ENCODE peak calls at places on chromosomes 6 and 20, in eight cellular contexts. H is tibial artery; U is activated naive CD4-positive, alpha-beta T cell treated with anti-CD3 and anti-CD28 coated beads, Interleukin-2, amount 10 ng/mL, durations not matched to agents 7 days and 5 days; I is NCI-H1436; D is lung; R is hypothalamus; S is uterus; E is stimulated activated effector memory CD8-positive, alpha-beta T cell treated with anti-CD3 and anti-CD28 coated beads, Interleukin-12 subunit alpha, Interleukin-12 subunit beta, amount 100 ng/mL, for 72 hours. Y is an unnamed sample.

GRCh38 chr20:11117808-11118528 is 444.2 kb upstream of the JAG1 start:
- DNase-seq in S (no peak), E (no peak), R (no peak), I (no peak), D (no peak), U (no peak), H (no peak), Y (no peak)

GRCh38 chr6:46254331-46254730 is 83.6 kb upstream of the ENPP5 start:
- DNase-seq in R (no peak), E (no peak), D (no peak), S (no peak), I (no peak), U (no peak), H (no peak), Y (no peak)

GRCh38 chr6:141402489-141402888 is 730.2 kb upstream of the GJE1 start:
- DNase-seq in I (no peak), H (no peak), S (no peak), D (no peak), R (no peak), U (no peak), E (no peak), Y (no peak)

GRCh38 chr6:3835055-3835731 is 14.0 kb upstream of the FAM50B start:
- DNase-seq in I (no peak), S (peak; percentile 46), U (no peak), H (peak; percentile 86), R (no peak), E (no peak), D (peak; percentile 45), Y (no peak)

GRCh38 chr20:62688855-62689460 is 19.7 kb upstream of the NTSR1 start:
- DNase-seq in D (no peak), R (no peak), U (no peak), H (no peak), S (no peak), E (no peak), I (no peak), Y (no peak)

GRCh38 chr20:58310291-58310782 is 822 bp downstream of the RAB22A start:
- DNase-seq in R (no peak), H (no peak), I (no peak), S (no peak), U (no peak), D (no peak), E (no peak), Y (no peak)

GRCh38 chr6:1240766-1241165 is 71.1 kb upstream of the FOXQ1 start:
- DNase-seq in I (no peak), H (no peak), D (no peak), U (no peak), R (no peak), S (no peak), E (no peak), Y (no peak)

GRCh38 chr20:16066571-16066970 is 506.7 kb downstream of the KIF16B start:
- DNase-seq in R (no peak), E (no peak), I (no peak), S (no peak), U (no peak), H (no peak), D (no peak), Y (no peak)

GRCh38 chr20:40563296-40563950 is 125.6 kb downstream of the MAFB start:
- DNase-seq in U (no peak), S (no peak), R (no peak), I (no peak), H (peak; percentile 70), D (peak; percentile 79), E (no peak), Y (no peak)

GRCh38 chr6:32609731-32610640 is 20.3 kb upstream of the HLA-DRB1 start:
- DNase-seq in U (peak; percentile 58), H (no peak), S (peak; percentile 38), E (peak; percentile 89), I (no peak), R (peak; percentile 8), D (no peak), Y (peak; percentile 68)

GRCh38 chr6:15948930-15949900 is 179.7 kb upstream of the MYLIP start:
- DNase-seq in S (no peak), U (no peak), H (no peak), I (peak; percentile 97), E (no peak), R (no peak), D (peak; percentile 71), Y (peak; percentile 97)

GRCh38 chr6:157531986-157532365 is 151.0 kb downstream of the ZDHHC14 start:
- DNase-seq in S (no peak), U (no peak), D (no peak), H (no peak), E (no peak), I (no peak), R (no peak), Y (no peak)

Y was measured in NCI-H526.